ENCODE peak calls at places on chromosome 13, in five cellular contexts. One of them, this sample, is unnamed.

GRCh38 chr13:51425410-51426042 is 27.3 kb downstream of the INTS6 start:
- DNase-seq in transverse colon: no peak
- DNase-seq in H54: no peak
- DNase-seq in stomach: no peak
- DNase-seq in uterus: no peak
- DNase-seq in this sample: no peak

GRCh38 chr13:39062004-39062403 is 23.7 kb downstream of the NHLRC3 start:
- DNase-seq in transverse colon: no peak
- DNase-seq in H54: no peak
- DNase-seq in stomach: no peak
- DNase-seq in uterus: no peak
- DNase-seq in this sample: no peak

GRCh38 chr13:108115739-108116138 is 99.6 kb downstream of the LIG4 start:
- DNase-seq in transverse colon: no peak
- DNase-seq in H54: no peak
- DNase-seq in stomach: no peak
- DNase-seq in uterus: no peak
- DNase-seq in this sample: no peak

GRCh38 chr13:65606622-65607021 is 1623.5 kb downstream of the PCDH9 start:
- DNase-seq in transverse colon: no peak
- DNase-seq in H54: no peak
- DNase-seq in stomach: no peak
- DNase-seq in uterus: no peak
- DNase-seq in this sample: no peak

GRCh38 chr13:94716016-94716415 is 3.7 kb upstream of the SOX21 start:
- DNase-seq in transverse colon: no peak
- DNase-seq in H54: no peak
- DNase-seq in stomach: no peak
- DNase-seq in uterus: no peak
- DNase-seq in this sample: no peak

GRCh38 chr13:46348976-46349375 is 38.1 kb downstream of the RUBCNL start:
- DNase-seq in transverse colon: no peak
- DNase-seq in H54: no peak
- DNase-seq in stomach: no peak
- DNase-seq in uterus: no peak
- DNase-seq in this sample: no peak

GRCh38 chr13:75132800-75133695 is 348.9 kb downstream of the TBC1D4 start:
- DNase-seq in transverse colon: no peak
- DNase-seq in H54: no peak
- DNase-seq in stomach: no peak
- DNase-seq in uterus: no peak
- DNase-seq in this sample: no peak

GRCh38 chr13:33543089-33543459 is 257.5 kb upstream of the STARD13 start:
- DNase-seq in transverse colon: no peak
- DNase-seq in H54: no peak
- DNase-seq in stomach: no peak
- DNase-seq in uterus: no peak
- DNase-seq in this sample: no peak

GRCh38 chr13:31997641-31998040 is 33.9 kb upstream of the FRY start:
- DNase-seq in transverse colon: no peak
- DNase-seq in H54: no peak
- DNase-seq in stomach: no peak
- DNase-seq in uterus: no peak
- DNase-seq in this sample: no peak

GRCh38 chr13:98293103-98293502 is 116.0 kb upstream of the RNF113B start:
- DNase-seq in transverse colon: no peak
- DNase-seq in H54: no peak
- DNase-seq in stomach: peak; percentile 66
- DNase-seq in uterus: no peak
- DNase-seq in this sample: no peak

GRCh38 chr13:37011002-37011401 is 10.4 kb downstream of the EXOSC8 start:
- DNase-seq in transverse colon: no peak
- DNase-seq in H54: no peak
- DNase-seq in stomach: no peak
- DNase-seq in uterus: no peak
- DNase-seq in this sample: no peak
- TF ChIP-seq POLR2A in transverse colon: no peak
- TF ChIP-seq POLR2A in H54: no peak
- TF ChIP-seq POLR2A in stomach: no peak
- TF ChIP-seq POLR2A in uterus: no peak
- TF ChIP-seq POLR2A in this sample: no peak

GRCh38 chr13:52454459-52454824 is 836 bp upstream of the CKAP2 start:
- DNase-seq in transverse colon: peak; percentile 53
- DNase-seq in H54: no peak
- DNase-seq in stomach: no peak
- DNase-seq in uterus: no peak
- DNase-seq in this sample: no peak
- TF ChIP-seq POLR2A in transverse colon: no peak
- TF ChIP-seq POLR2A in H54: no peak
- TF ChIP-seq POLR2A in stomach: no peak
- TF ChIP-seq POLR2A in uterus: no peak
- TF ChIP-seq POLR2A in this sample: no peak

GRCh38 chr13:113970810-113971470 is 2.9 kb downstream of the C13orf46 start:
- DNase-seq in transverse colon: peak; percentile 75
- DNase-seq in H54: no peak
- DNase-seq in stomach: peak; percentile 91
- DNase-seq in uterus: peak; percentile 49
- DNase-seq in this sample: peak; percentile 44
- TF ChIP-seq POLR2A in transverse colon: no peak
- TF ChIP-seq POLR2A in H54: no peak
- TF ChIP-seq POLR2A in stomach: no peak
- TF ChIP-seq POLR2A in uterus: no peak
- TF ChIP-seq POLR2A in this sample: no peak

GRCh38 chr13:26186141-26186870 is 35.8 kb downstream of the RNF6 start:
- DNase-seq in transverse colon: peak; percentile 94
- DNase-seq in H54: peak; percentile 13
- DNase-seq in stomach: peak; percentile 93
- DNase-seq in uterus: peak; percentile 83
- DNase-seq in this sample: peak; percentile 89
- TF ChIP-seq POLR2A in transverse colon: peak; percentile 40
- TF ChIP-seq POLR2A in H54: no peak
- TF ChIP-seq POLR2A in stomach: no peak
- TF ChIP-seq POLR2A in uterus: no peak
- TF ChIP-seq POLR2A in this sample: peak; percentile 15

DNA sequence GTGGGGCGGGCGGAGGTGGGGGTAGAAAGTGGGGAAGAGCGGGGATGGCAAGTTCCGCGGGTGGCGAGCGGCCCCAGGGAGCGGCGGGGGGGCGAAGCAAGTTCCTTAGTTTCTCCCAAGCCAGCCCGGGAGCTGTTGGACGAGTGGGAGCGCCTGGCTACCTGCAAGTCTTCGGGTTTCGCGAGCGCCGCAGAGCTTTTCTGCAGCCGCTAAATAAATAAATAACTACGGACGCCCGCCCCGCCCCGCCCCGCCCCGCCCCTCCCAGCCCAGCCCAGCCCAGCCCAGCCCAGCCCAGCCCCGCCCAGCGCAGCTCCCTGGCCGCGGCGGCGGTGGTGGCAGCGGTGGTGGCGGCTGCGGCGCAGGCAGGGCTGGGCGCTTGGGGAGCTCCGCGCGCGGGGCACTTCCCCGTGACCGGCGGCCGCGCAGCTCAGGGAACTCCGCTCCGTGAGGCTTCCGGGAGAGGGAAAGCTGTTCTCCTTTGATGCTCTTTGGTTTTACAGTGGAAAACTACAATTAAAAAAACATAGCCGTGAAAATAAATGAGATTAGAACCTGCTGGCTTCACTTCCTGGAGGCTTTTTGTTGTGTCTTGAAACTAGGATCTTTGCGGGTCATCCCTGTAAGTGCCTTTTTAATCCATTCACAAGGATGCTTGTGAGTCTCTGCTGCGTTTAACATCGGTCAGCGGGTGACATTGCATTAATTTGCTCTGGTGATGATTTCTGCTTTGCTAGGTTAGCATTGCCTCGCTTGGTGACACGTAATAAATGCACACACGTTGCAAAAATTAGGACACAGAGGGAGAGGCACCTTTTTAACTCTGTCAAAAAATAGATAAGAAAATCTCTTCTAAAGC is at the start of gene UBE2L5:
- DNase-seq in transverse colon: peak; percentile 79
- DNase-seq in H54: no peak
- DNase-seq in stomach: peak; percentile 82
- DNase-seq in uterus: peak; percentile 93
- DNase-seq in this sample: peak; percentile 82
- TF ChIP-seq POLR2A in transverse colon: peak; percentile 66
- TF ChIP-seq POLR2A in H54: peak; percentile 42
- TF ChIP-seq POLR2A in stomach: no peak
- TF ChIP-seq POLR2A in uterus: peak; percentile 52
- TF ChIP-seq POLR2A in this sample: peak; percentile 51

DNA sequence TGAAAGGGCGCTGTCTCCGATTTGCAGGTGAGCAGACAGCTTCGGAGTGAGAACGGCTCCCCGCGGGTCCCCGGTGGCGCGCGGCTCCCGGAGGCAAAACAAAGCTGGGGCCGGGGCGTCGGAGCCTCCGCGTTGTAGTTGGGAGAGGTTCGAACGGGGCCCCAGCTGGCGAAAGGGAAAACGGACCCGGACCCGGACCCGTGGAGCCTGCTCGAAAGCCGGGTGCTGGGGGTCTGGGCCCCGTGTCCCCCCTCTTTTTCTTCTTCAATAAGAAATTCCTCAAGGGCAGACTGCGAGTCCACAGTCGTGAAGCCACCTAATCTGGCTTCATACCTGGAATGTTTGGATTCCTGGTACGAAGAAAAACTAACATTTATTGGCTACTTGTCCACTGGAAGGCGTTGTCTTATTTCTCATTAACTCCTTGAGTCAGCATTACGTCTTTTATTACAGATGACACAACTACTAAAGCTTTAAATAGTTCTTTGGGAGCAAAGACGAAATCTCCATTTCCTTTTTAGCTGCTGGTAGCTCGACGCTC is 627 bp upstream of the MTIF3 start:
- DNase-seq in transverse colon: peak; percentile 49
- DNase-seq in H54: no peak
- DNase-seq in stomach: peak; percentile 53
- DNase-seq in uterus: peak; percentile 28
- DNase-seq in this sample: peak; percentile 42
- TF ChIP-seq POLR2A in transverse colon: no peak
- TF ChIP-seq POLR2A in H54: no peak
- TF ChIP-seq POLR2A in stomach: no peak
- TF ChIP-seq POLR2A in uterus: no peak
- TF ChIP-seq POLR2A in this sample: no peak

DNA sequence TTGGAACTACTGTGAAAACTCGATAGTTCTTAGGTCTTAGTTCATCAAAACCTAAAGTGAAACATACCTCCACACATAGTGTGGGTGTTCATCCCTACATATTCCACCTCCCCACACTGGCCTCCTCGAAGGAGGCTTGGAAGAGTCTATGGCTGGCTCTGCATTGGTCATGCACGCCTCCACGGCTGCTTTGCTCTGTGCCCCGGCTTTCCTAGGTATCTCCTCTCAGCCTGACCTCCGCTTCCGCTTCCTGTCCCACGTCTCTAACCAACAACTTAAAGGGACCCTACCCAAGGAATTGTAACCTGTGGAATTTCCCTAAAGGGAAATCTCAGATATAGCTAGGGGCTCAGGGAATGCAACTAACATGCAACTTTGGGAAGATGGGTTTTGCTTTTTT is 79.7 kb upstream of the MBNL2 start:
- DNase-seq in transverse colon: peak; percentile 70
- DNase-seq in H54: peak; percentile 64
- DNase-seq in stomach: no peak
- DNase-seq in uterus: no peak
- DNase-seq in this sample: peak; percentile 65
- TF ChIP-seq POLR2A in transverse colon: peak; percentile 84
- TF ChIP-seq POLR2A in H54: peak; percentile 54
- TF ChIP-seq POLR2A in stomach: no peak
- TF ChIP-seq POLR2A in uterus: no peak
- TF ChIP-seq POLR2A in this sample: no peak

GRCh38 chr13:27261376-27261775 is 9.3 kb upstream of the RASL11A start:
- DNase-seq in transverse colon: no peak
- DNase-seq in H54: no peak
- DNase-seq in stomach: no peak
- DNase-seq in uterus: no peak
- DNase-seq in this sample: no peak

GRCh38 chr13:27258637-27259377 is 7.4 kb downstream of the RPL21 start:
- DNase-seq in transverse colon: no peak
- DNase-seq in H54: no peak
- DNase-seq in stomach: no peak
- DNase-seq in uterus: no peak
- DNase-seq in this sample: no peak

GRCh38 chr13:27257648-27258253 is 6.4 kb downstream of the RPL21 start:
- DNase-seq in transverse colon: no peak
- DNase-seq in H54: no peak
- DNase-seq in stomach: no peak
- DNase-seq in uterus: no peak
- DNase-seq in this sample: no peak

GRCh38 chr13:27259831-27260230 is 8.5 kb downstream of the RPL21 start:
- DNase-seq in transverse colon: no peak
- DNase-seq in H54: no peak
- DNase-seq in stomach: no peak
- DNase-seq in uterus: no peak
- DNase-seq in this sample: no peak

DNA sequence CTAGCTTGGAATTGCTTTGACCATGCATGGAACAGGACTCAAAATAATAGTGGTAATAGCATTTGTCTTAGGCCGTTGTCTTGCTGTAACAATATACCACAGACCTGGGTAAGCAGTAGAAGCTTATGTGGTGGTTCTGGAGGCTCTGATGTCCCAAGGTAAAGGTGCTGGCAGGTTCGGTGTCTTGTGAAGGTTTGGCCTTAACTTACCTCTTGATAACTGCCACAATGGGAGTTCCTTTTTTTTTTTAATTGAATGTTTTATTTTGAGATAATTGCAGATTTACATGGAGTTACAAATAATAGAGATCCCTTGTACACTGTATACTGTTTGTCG is 5.8 kb downstream of the RPL21 start:
- DNase-seq in transverse colon: no peak
- DNase-seq in H54: no peak
- DNase-seq in stomach: no peak
- DNase-seq in uterus: no peak
- DNase-seq in this sample: no peak
- TF ChIP-seq POLR2A in transverse colon: no peak
- TF ChIP-seq POLR2A in H54: no peak
- TF ChIP-seq POLR2A in stomach: no peak
- TF ChIP-seq POLR2A in uterus: no peak
- TF ChIP-seq POLR2A in this sample: no peak

DNA sequence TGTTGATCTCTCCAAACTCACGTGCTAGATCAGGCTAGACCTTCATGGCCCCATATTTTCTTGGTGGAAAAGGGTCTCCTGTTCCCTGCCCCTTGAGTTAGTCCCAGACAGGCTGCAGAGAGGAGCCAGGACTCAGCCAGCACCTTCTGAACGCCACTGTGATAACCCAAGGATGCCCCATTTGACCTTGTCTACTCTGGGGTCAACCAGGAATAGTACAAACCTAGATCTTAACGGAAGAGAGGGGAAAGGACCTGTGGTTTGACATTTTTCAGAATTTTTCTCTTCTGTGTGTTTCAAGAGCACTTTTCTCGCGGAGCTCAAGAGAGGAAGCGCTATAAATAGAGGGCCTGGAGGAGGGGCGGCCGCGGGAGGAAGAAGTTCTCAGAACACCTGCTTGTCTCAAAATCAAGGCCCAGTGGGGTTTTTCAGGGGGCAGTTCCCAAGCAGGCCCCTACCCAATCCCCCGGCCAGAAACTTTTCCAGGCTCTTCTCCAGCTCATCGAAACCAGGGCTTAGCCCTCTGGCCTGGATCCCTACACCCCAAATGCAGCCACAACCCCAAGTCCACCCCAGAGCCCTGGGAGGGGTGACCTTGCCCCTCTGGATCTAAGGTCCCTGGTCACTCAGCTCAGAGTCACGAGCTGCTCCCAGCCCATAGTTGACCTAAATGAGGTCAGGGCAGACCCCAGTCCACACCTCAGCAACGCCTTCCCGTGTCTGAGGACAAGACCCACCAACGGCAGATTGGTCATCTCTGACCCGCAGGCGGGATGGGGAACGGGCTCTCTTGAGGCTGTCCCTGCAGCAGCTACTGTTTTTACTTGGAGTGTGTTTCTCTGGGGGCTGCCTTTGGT is 75.6 kb upstream of the TM9SF2 start:
- DNase-seq in transverse colon: peak; percentile 64
- DNase-seq in H54: no peak
- DNase-seq in stomach: peak; percentile 37
- DNase-seq in uterus: no peak
- DNase-seq in this sample: no peak
- TF ChIP-seq POLR2A in transverse colon: no peak
- TF ChIP-seq POLR2A in H54: no peak
- TF ChIP-seq POLR2A in stomach: no peak
- TF ChIP-seq POLR2A in uterus: no peak
- TF ChIP-seq POLR2A in this sample: no peak

This sample was measured in heart left ventricle.